ENCODE peak calls at places on chromosomes 11 and 22, in four cellular contexts. G is pancreas, Z is omental fat pad, Y is dorsolateral prefrontal cortex. X is an unnamed sample.

GRCh38 chr11:108617055-108617454 is 23.5 kb upstream of the EXPH5 start:
- DNase-seq in Z (no peak), G (no peak), Y (no peak), X (no peak)

GRCh38 chr22:45009881-45010531 is at the start of gene PHF21B:
- DNase-seq in G (peak; percentile 73), Z (no peak), Y (no peak), X (peak; percentile 86)

GRCh38 chr11:8287297-8288070 is 23.8 kb upstream of the LMO1 start:
- DNase-seq in Y (no peak), G (peak; percentile 24), Z (no peak), X (no peak)

GRCh38 chr11:91470656-91471055 is 754.0 kb upstream of the FAT3 start:
- DNase-seq in Y (no peak), G (no peak), Z (no peak), X (no peak)

GRCh38 chr11:20564811-20565210 is 34.6 kb upstream of the SLC6A5 start:
- DNase-seq in Y (no peak), G (no peak), Z (no peak), X (no peak)

GRCh38 chr11:133809525-133810178 is 35.7 kb downstream of the SPATA19 start:
- DNase-seq in G (no peak), Z (no peak), Y (no peak), X (no peak)

GRCh38 chr11:8934735-8935478 is 2.2 kb upstream of the C11orf16 start:
- DNase-seq in G (no peak), Z (no peak), Y (no peak), X (no peak)

GRCh38 chr11:44509291-44509690 is 56.2 kb upstream of the CD82 start:
- DNase-seq in G (no peak), Y (no peak), Z (no peak), X (no peak)

GRCh38 chr11:1077033-1077416 is 2.4 kb downstream of the MUC2 start:
- DNase-seq in Y (peak; percentile 39), G (no peak), Z (no peak), X (no peak)

GRCh38 chr11:111376453-111376871 is 2.6 kb downstream of the POU2AF1 start:
- DNase-seq in Z (no peak), Y (no peak), G (no peak), X (no peak)

GRCh38 chr11:71481101-71481960 is 28.3 kb downstream of the NADSYN1 start:
- DNase-seq in G (no peak), Z (no peak), Y (peak; percentile 38), X (no peak)

GRCh38 chr11:65611758-65612603 is 2.0 kb downstream of the MAP3K11 start:
- DNase-seq in G (no peak), Y (no peak), Z (no peak), X (no peak)

GRCh38 chr11:17298302-17298701 is 21.8 kb downstream of the NUCB2 start:
- DNase-seq in Z (no peak), Y (no peak), G (no peak), X (no peak)

DNA sequence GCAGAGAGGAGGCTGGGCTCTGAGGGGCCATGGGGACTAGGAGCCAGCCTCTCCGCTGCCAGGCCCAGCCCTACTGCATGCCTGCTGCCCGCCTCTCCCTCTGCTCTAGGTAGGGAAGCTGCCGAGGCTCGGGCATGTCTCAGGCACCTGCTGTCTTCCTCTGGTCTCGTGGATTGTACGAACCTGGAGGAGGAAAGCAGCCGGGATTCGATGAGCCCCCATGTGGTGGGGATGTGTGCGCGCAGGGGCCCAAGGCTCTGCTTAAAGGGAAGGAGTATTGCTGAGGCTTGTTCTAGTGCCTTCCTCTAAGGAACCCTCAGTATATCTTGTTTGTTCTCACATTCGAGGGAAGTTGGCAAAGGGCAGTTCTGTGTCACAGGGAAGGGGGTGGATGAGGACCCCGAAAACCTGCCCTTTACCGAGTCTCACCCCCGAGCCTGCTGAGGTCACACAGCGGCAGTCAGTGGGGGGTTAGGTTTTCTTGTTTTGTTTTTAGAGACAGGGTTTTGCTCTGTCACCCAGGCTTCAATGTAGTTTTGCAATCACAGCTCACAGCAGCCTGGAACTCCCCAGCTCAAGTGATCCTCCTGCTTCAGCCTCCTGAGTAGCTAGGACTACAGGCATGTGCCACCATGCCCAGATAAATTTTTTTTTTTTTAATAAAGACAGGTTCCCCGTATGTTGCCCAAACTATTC is 21.3 kb downstream of the DAGLA start:
- DNase-seq in Z (no peak), Y (no peak), G (no peak), X (no peak)
- TF ChIP-seq CTCF in Z (no peak), Y (no peak), G (no peak), X (peak; percentile 30)

GRCh38 chr11:47393163-47394049 is 15.0 kb upstream of the SLC39A13 start:
- DNase-seq in Y (no peak), Z (no peak), G (peak; percentile 55), X (no peak)
- TF ChIP-seq CTCF in Y (no peak), Z (no peak), G (no peak), X (no peak)

DNA sequence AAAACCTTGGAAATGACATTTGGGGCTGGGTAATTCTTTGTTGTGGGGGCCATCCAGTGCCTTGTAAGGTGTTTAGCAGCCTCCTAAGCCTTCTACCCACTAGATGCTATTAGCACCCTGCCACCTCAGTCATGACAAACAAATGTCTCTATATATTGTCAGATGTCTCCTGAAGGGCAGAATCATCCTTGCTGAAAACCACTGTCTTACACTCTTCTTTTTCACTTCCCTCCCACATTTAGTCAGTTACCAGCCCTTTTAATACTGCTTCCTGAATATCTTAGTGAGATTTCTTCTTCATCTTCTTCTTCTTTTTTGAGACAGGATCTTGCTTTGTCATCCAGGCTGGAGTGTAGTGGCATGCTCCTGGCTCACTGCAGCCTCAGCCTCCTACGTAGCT is 33.1 kb downstream of the TNRC6B start:
- DNase-seq in G (no peak), Z (no peak), Y (no peak), X (no peak)
- TF ChIP-seq CTCF in G (no peak), Z (no peak), Y (no peak), X (no peak)

DNA sequence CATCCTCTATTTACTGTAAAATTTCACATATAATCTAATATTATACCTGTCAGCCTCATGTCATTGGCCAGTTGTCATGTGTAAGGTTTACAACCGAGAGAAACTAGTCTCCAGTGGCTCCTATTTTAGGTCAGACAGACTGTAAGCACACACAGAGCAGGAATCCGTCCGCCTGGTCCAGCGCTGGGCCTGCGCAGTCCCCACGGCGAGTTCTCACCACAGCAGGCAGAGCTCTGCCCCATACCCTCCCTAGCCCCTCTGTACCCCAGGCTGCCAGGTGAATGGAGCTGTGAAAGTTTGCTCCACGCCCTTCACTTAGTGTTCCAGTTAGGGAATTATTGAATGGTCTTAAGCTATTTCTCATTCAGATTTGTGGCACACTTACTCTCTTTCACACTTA is 63.7 kb downstream of the SNX19 start:
- DNase-seq in Z (no peak), Y (no peak), G (no peak), X (no peak)
- TF ChIP-seq CTCF in Z (no peak), Y (no peak), G (no peak), X (no peak)

DNA sequence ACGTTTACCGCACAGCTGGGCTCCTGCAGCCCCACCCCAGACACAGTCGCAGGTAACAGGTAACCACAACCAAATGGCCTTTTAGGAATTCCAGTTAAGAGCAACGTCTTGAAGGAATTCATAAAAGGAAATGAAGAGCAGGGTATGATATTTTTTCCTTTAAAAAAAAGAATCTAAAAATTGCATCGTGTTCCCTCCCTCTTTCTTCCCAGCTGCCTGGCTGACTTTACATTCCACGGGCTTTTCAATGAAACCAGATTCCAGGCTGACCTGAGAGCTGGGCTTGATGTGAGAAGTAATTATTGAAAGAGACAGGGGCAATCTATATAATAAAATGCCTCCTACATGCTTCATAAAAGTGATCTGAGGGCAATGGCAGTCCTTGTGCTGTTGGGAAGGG is 57.3 kb upstream of the EIF3D start:
- DNase-seq in G (no peak), Z (no peak), Y (no peak), X (no peak)
- TF ChIP-seq CTCF in G (no peak), Z (no peak), Y (no peak), X (no peak)

GRCh38 chr11:67576742-67577475 is 6.7 kb upstream of the GSTP1 start:
- DNase-seq in Y (no peak), Z (no peak), G (no peak), X (no peak)
- TF ChIP-seq CTCF in Y (no peak), Z (no peak), G (no peak), X (no peak)

GRCh38 chr11:63998558-63999348 is 12.5 kb downstream of the OTUB1 start:
- DNase-seq in Z (no peak), Y (no peak), G (no peak), X (no peak)
- TF ChIP-seq CTCF in Z (no peak), Y (no peak), G (no peak), X (no peak)

GRCh38 chr11:2566223-2567025 is 121.6 kb downstream of the KCNQ1 start:
- DNase-seq in Z (no peak), G (peak; percentile 54), Y (peak; percentile 44), X (peak; percentile 14)
- TF ChIP-seq CTCF in Z (no peak), G (no peak), Y (peak; percentile 12), X (no peak)

GRCh38 chr11:90364527-90364926 is 141.7 kb upstream of the CHORDC1 start:
- DNase-seq in Y (no peak), Z (no peak), G (no peak), X (no peak)

GRCh38 chr11:90363739-90364138 is 140.9 kb upstream of the CHORDC1 start:
- DNase-seq in Y (no peak), Z (no peak), G (no peak), X (no peak)
- TF ChIP-seq CTCF in Y (no peak), Z (no peak), G (no peak), X (no peak)

GRCh38 chr11:24153337-24153736 is 343.5 kb upstream of the LUZP2 start:
- DNase-seq in Y (no peak), G (no peak), Z (no peak), X (no peak)

GRCh38 chr11:24161587-24161986 is 335.3 kb upstream of the LUZP2 start:
- DNase-seq in G (no peak), Y (no peak), Z (no peak), X (no peak)

GRCh38 chr11:24155792-24156191 is 341.1 kb upstream of the LUZP2 start:
- DNase-seq in Y (no peak), Z (no peak), G (no peak), X (no peak)
- TF ChIP-seq CTCF in Y (no peak), Z (no peak), G (no peak), X (no peak)

X was measured in mesothelial cell of epicardium.